ENCODE peak calls at places on chromosome 15, in five cellular contexts. One of them, this sample, is unnamed.
A peak's percentile ranks its signal among the peaks of the same experiment; 100 is the strongest.

GRCh38 chr15:61131598-61131954 is 97.5 kb downstream of the RORA start:
- DNase-seq in NCI-H774: no peak
- DNase-seq in lower lobe of right lung: no peak
- DNase-seq in stimulated activated naive B cell treated with anti-CD40 and anti-IgM and Interleukin-4, amounts not matched to agents 10 μg/mL and 1 μg/mL and 100 μg/mL, for 72 hours: no peak
- DNase-seq in activated CD4-positive, alpha-beta T cell treated with anti-CD3 and anti-CD28 coated beads for 36 hours: no peak
- DNase-seq in this sample: no peak

GRCh38 chr15:55204464-55204863 is 7.7 kb upstream of the RSL24D1 start:
- DNase-seq in NCI-H774: no peak
- DNase-seq in activated CD4-positive, alpha-beta T cell treated with anti-CD3 and anti-CD28 coated beads for 36 hours: no peak
- DNase-seq in lower lobe of right lung: no peak
- DNase-seq in stimulated activated naive B cell treated with anti-CD40 and anti-IgM and Interleukin-4, amounts not matched to agents 10 μg/mL and 1 μg/mL and 100 μg/mL, for 72 hours: no peak
- DNase-seq in this sample: no peak

GRCh38 chr15:48315041-48315440 is 16.2 kb upstream of the DUT start:
- DNase-seq in NCI-H774: no peak
- DNase-seq in lower lobe of right lung: no peak
- DNase-seq in activated CD4-positive, alpha-beta T cell treated with anti-CD3 and anti-CD28 coated beads for 36 hours: no peak
- DNase-seq in stimulated activated naive B cell treated with anti-CD40 and anti-IgM and Interleukin-4, amounts not matched to agents 10 μg/mL and 1 μg/mL and 100 μg/mL, for 72 hours: no peak
- DNase-seq in this sample: no peak

GRCh38 chr15:44394562-44394961 is 32.9 kb upstream of the CTDSPL2 start:
- DNase-seq in NCI-H774: no peak
- DNase-seq in activated CD4-positive, alpha-beta T cell treated with anti-CD3 and anti-CD28 coated beads for 36 hours: no peak
- DNase-seq in lower lobe of right lung: no peak
- DNase-seq in stimulated activated naive B cell treated with anti-CD40 and anti-IgM and Interleukin-4, amounts not matched to agents 10 μg/mL and 1 μg/mL and 100 μg/mL, for 72 hours: no peak
- DNase-seq in this sample: no peak

GRCh38 chr15:35442734-35443133 is 103.2 kb downstream of the DPH6 start:
- DNase-seq in lower lobe of right lung: no peak
- DNase-seq in stimulated activated naive B cell treated with anti-CD40 and anti-IgM and Interleukin-4, amounts not matched to agents 10 μg/mL and 1 μg/mL and 100 μg/mL, for 72 hours: no peak
- DNase-seq in activated CD4-positive, alpha-beta T cell treated with anti-CD3 and anti-CD28 coated beads for 36 hours: no peak
- DNase-seq in NCI-H774: no peak
- DNase-seq in this sample: no peak

GRCh38 chr15:37880009-37880834 is 54.2 kb upstream of the TMCO5A start:
- DNase-seq in NCI-H774: peak; percentile 55
- DNase-seq in activated CD4-positive, alpha-beta T cell treated with anti-CD3 and anti-CD28 coated beads for 36 hours: peak; percentile 7
- DNase-seq in lower lobe of right lung: no peak
- DNase-seq in stimulated activated naive B cell treated with anti-CD40 and anti-IgM and Interleukin-4, amounts not matched to agents 10 μg/mL and 1 μg/mL and 100 μg/mL, for 72 hours: no peak
- DNase-seq in this sample: peak; percentile 38

GRCh38 chr15:70271422-70272088 is 173.8 kb upstream of the TLE3 start:
- DNase-seq in stimulated activated naive B cell treated with anti-CD40 and anti-IgM and Interleukin-4, amounts not matched to agents 10 μg/mL and 1 μg/mL and 100 μg/mL, for 72 hours: no peak
- DNase-seq in NCI-H774: no peak
- DNase-seq in activated CD4-positive, alpha-beta T cell treated with anti-CD3 and anti-CD28 coated beads for 36 hours: no peak
- DNase-seq in lower lobe of right lung: no peak
- DNase-seq in this sample: peak; percentile 92

GRCh38 chr15:25241241-25241801 is 197.5 kb downstream of the UBE3A start:
- DNase-seq in activated CD4-positive, alpha-beta T cell treated with anti-CD3 and anti-CD28 coated beads for 36 hours: no peak
- DNase-seq in lower lobe of right lung: peak; percentile 19
- DNase-seq in NCI-H774: no peak
- DNase-seq in stimulated activated naive B cell treated with anti-CD40 and anti-IgM and Interleukin-4, amounts not matched to agents 10 μg/mL and 1 μg/mL and 100 μg/mL, for 72 hours: no peak
- DNase-seq in this sample: no peak

GRCh38 chr15:62649793-62650420 is 392.6 kb upstream of the TPM1 start:
- DNase-seq in lower lobe of right lung: no peak
- DNase-seq in NCI-H774: no peak
- DNase-seq in activated CD4-positive, alpha-beta T cell treated with anti-CD3 and anti-CD28 coated beads for 36 hours: peak; percentile 65
- DNase-seq in stimulated activated naive B cell treated with anti-CD40 and anti-IgM and Interleukin-4, amounts not matched to agents 10 μg/mL and 1 μg/mL and 100 μg/mL, for 72 hours: peak; percentile 27
- DNase-seq in this sample: no peak

GRCh38 chr15:65385868-65386253 is 8.1 kb upstream of the IGDCC3 start:
- DNase-seq in lower lobe of right lung: no peak
- DNase-seq in activated CD4-positive, alpha-beta T cell treated with anti-CD3 and anti-CD28 coated beads for 36 hours: no peak
- DNase-seq in NCI-H774: no peak
- DNase-seq in stimulated activated naive B cell treated with anti-CD40 and anti-IgM and Interleukin-4, amounts not matched to agents 10 μg/mL and 1 μg/mL and 100 μg/mL, for 72 hours: no peak
- DNase-seq in this sample: no peak

GRCh38 chr15:78382114-78382886 is 42.1 kb downstream of the CRABP1 start:
- DNase-seq in stimulated activated naive B cell treated with anti-CD40 and anti-IgM and Interleukin-4, amounts not matched to agents 10 μg/mL and 1 μg/mL and 100 μg/mL, for 72 hours: no peak
- DNase-seq in lower lobe of right lung: no peak
- DNase-seq in NCI-H774: no peak
- DNase-seq in activated CD4-positive, alpha-beta T cell treated with anti-CD3 and anti-CD28 coated beads for 36 hours: no peak
- DNase-seq in this sample: no peak

GRCh38 chr15:65832549-65833364 is 36.5 kb upstream of the RAB11A start:
- DNase-seq in lower lobe of right lung: peak; percentile 85
- DNase-seq in stimulated activated naive B cell treated with anti-CD40 and anti-IgM and Interleukin-4, amounts not matched to agents 10 μg/mL and 1 μg/mL and 100 μg/mL, for 72 hours: peak; percentile 47
- DNase-seq in activated CD4-positive, alpha-beta T cell treated with anti-CD3 and anti-CD28 coated beads for 36 hours: peak; percentile 67
- DNase-seq in NCI-H774: peak; percentile 97
- DNase-seq in this sample: peak; percentile 83

GRCh38 chr15:72339777-72340177 is 19.8 kb upstream of the CELF6 start:
- DNase-seq in lower lobe of right lung: no peak
- DNase-seq in activated CD4-positive, alpha-beta T cell treated with anti-CD3 and anti-CD28 coated beads for 36 hours: no peak
- DNase-seq in stimulated activated naive B cell treated with anti-CD40 and anti-IgM and Interleukin-4, amounts not matched to agents 10 μg/mL and 1 μg/mL and 100 μg/mL, for 72 hours: no peak
- DNase-seq in NCI-H774: peak; percentile 13
- DNase-seq in this sample: no peak

GRCh38 chr15:35271371-35272043 is 186.4 kb upstream of the NANOGP8 start:
- DNase-seq in lower lobe of right lung: no peak
- DNase-seq in activated CD4-positive, alpha-beta T cell treated with anti-CD3 and anti-CD28 coated beads for 36 hours: no peak
- DNase-seq in NCI-H774: no peak
- DNase-seq in stimulated activated naive B cell treated with anti-CD40 and anti-IgM and Interleukin-4, amounts not matched to agents 10 μg/mL and 1 μg/mL and 100 μg/mL, for 72 hours: no peak
- DNase-seq in this sample: no peak

GRCh38 chr15:83843511-83843910 is 189.6 kb downstream of the ADAMTSL3 start:
- DNase-seq in NCI-H774: no peak
- DNase-seq in stimulated activated naive B cell treated with anti-CD40 and anti-IgM and Interleukin-4, amounts not matched to agents 10 μg/mL and 1 μg/mL and 100 μg/mL, for 72 hours: no peak
- DNase-seq in lower lobe of right lung: no peak
- DNase-seq in activated CD4-positive, alpha-beta T cell treated with anti-CD3 and anti-CD28 coated beads for 36 hours: no peak
- DNase-seq in this sample: no peak

GRCh38 chr15:65099336-65099735 is 15.7 kb downstream of the UBAP1L start:
- DNase-seq in NCI-H774: no peak
- DNase-seq in activated CD4-positive, alpha-beta T cell treated with anti-CD3 and anti-CD28 coated beads for 36 hours: no peak
- DNase-seq in lower lobe of right lung: no peak
- DNase-seq in stimulated activated naive B cell treated with anti-CD40 and anti-IgM and Interleukin-4, amounts not matched to agents 10 μg/mL and 1 μg/mL and 100 μg/mL, for 72 hours: no peak
- DNase-seq in this sample: no peak

GRCh38 chr15:69031013-69032001 is 16.8 kb downstream of the NOX5 start:
- DNase-seq in lower lobe of right lung: peak; percentile 78
- DNase-seq in NCI-H774: peak; percentile 47
- DNase-seq in stimulated activated naive B cell treated with anti-CD40 and anti-IgM and Interleukin-4, amounts not matched to agents 10 μg/mL and 1 μg/mL and 100 μg/mL, for 72 hours: peak; percentile 10
- DNase-seq in activated CD4-positive, alpha-beta T cell treated with anti-CD3 and anti-CD28 coated beads for 36 hours: peak; percentile 74
- DNase-seq in this sample: peak; percentile 65

GRCh38 chr15:31241888-31242287 is 84.7 kb upstream of the KLF13 start:
- DNase-seq in lower lobe of right lung: no peak
- DNase-seq in NCI-H774: no peak
- DNase-seq in activated CD4-positive, alpha-beta T cell treated with anti-CD3 and anti-CD28 coated beads for 36 hours: no peak
- DNase-seq in stimulated activated naive B cell treated with anti-CD40 and anti-IgM and Interleukin-4, amounts not matched to agents 10 μg/mL and 1 μg/mL and 100 μg/mL, for 72 hours: no peak
- DNase-seq in this sample: no peak

GRCh38 chr15:86690566-86690965 is 610.9 kb downstream of the AGBL1 start:
- DNase-seq in NCI-H774: no peak
- DNase-seq in lower lobe of right lung: no peak
- DNase-seq in activated CD4-positive, alpha-beta T cell treated with anti-CD3 and anti-CD28 coated beads for 36 hours: peak; percentile 6
- DNase-seq in stimulated activated naive B cell treated with anti-CD40 and anti-IgM and Interleukin-4, amounts not matched to agents 10 μg/mL and 1 μg/mL and 100 μg/mL, for 72 hours: no peak
- DNase-seq in this sample: no peak

GRCh38 chr15:42063122-42063848 is 31.1 kb downstream of the PLA2G4D start:
- DNase-seq in activated CD4-positive, alpha-beta T cell treated with anti-CD3 and anti-CD28 coated beads for 36 hours: no peak
- DNase-seq in stimulated activated naive B cell treated with anti-CD40 and anti-IgM and Interleukin-4, amounts not matched to agents 10 μg/mL and 1 μg/mL and 100 μg/mL, for 72 hours: no peak
- DNase-seq in NCI-H774: no peak
- DNase-seq in lower lobe of right lung: no peak
- DNase-seq in this sample: no peak

GRCh38 chr15:98647026-98647773 is 1.1 kb upstream of the IGF1R start:
- DNase-seq in activated CD4-positive, alpha-beta T cell treated with anti-CD3 and anti-CD28 coated beads for 36 hours: peak; percentile 79
- DNase-seq in lower lobe of right lung: peak; percentile 81
- DNase-seq in stimulated activated naive B cell treated with anti-CD40 and anti-IgM and Interleukin-4, amounts not matched to agents 10 μg/mL and 1 μg/mL and 100 μg/mL, for 72 hours: peak; percentile 54
- DNase-seq in NCI-H774: peak; percentile 29
- DNase-seq in this sample: peak; percentile 22

GRCh38 chr15:70604671-70605070 is 158.7 kb downstream of the UACA start:
- DNase-seq in NCI-H774: no peak
- DNase-seq in stimulated activated naive B cell treated with anti-CD40 and anti-IgM and Interleukin-4, amounts not matched to agents 10 μg/mL and 1 μg/mL and 100 μg/mL, for 72 hours: no peak
- DNase-seq in activated CD4-positive, alpha-beta T cell treated with anti-CD3 and anti-CD28 coated beads for 36 hours: no peak
- DNase-seq in lower lobe of right lung: no peak
- DNase-seq in this sample: no peak

This sample was measured in HCT116.